ENCODE peak calls at places on chromosomes 16 and 17, in six cellular contexts. F is C1 segment of cervical spinal cord, Q is lower lobe of right lung, L is A673, E is activated T-cell treated with anti-CD3 and anti-CD28 coated beads for 1 hour, I is GM03348. S is an unnamed sample.

GRCh38 chr17:43979671-43980070 is 24.8 kb upstream of the NAGS start:
- DNase-seq in F (no peak), Q (no peak), L (no peak), E (no peak), I (no peak), S (no peak)

GRCh38 chr16:31138621-31139578 is 3.4 kb upstream of the PRSS8 start:
- DNase-seq in F (no peak), Q (peak), L (no peak), E (no peak), I (no peak), S (no peak)

GRCh38 chr17:51948128-51948527 is 210.4 kb downstream of the CA10 start:
- DNase-seq in F (no peak), Q (no peak), L (peak), E (no peak), I (no peak), S (no peak)

GRCh38 chr17:57408064-57408811 is 151.9 kb downstream of the MSI2 start:
- DNase-seq in F (no peak), Q (peak), L (no peak), E (no peak), I (no peak), S (peak)

GRCh38 chr17:1462164-1463112 is 6.4 kb upstream of the CRK start:
- DNase-seq in F (no peak), Q (no peak), L (peak), E (no peak), I (no peak), S (no peak)

GRCh38 chr16:89359296-89360147 is 130.8 kb downstream of the ANKRD11 start:
- DNase-seq in F (no peak), Q (no peak), L (no peak), E (no peak), I (no peak), S (no peak)

GRCh38 chr17:66625321-66625767 is 209.6 kb upstream of the CACNG5 start:
- DNase-seq in F (no peak), Q (no peak), L (peak), E (no peak), I (peak), S (peak)

GRCh38 chr16:1534021-1535020 is 855 bp downstream of the TMEM204 start:
- DNase-seq in F (no peak), Q (no peak), L (no peak), E (no peak), I (peak), S (no peak)

GRCh38 chr17:9179602-9180001 is 158.3 kb downstream of the NTN1 start:
- DNase-seq in F (no peak), Q (no peak), L (no peak), E (no peak), I (no peak), S (no peak)

GRCh38 chr16:10178079-10178478 is 4.1 kb downstream of the GRIN2A start:
- DNase-seq in F (no peak), Q (no peak), L (no peak), E (no peak), I (no peak), S (no peak)

GRCh38 chr17:76198702-76199101 is 41.6 kb downstream of the RNF157 start:
- DNase-seq in F (no peak), Q (no peak), L (no peak), E (no peak), I (no peak), S (no peak)

GRCh38 chr17:55898195-55898594 is 147.3 kb downstream of the PCTP start:
- DNase-seq in F (no peak), Q (no peak), L (no peak), E (no peak), I (no peak), S (no peak)

GRCh38 chr17:34357398-34357797 is 1.1 kb downstream of the CCL13 start:
- DNase-seq in F (no peak), Q (no peak), L (no peak), E (no peak), I (peak), S (no peak)

GRCh38 chr16:68987734-68988457 is 117.6 kb upstream of the HAS3 start:
- DNase-seq in F (no peak), Q (no peak), L (no peak), E (no peak), I (no peak), S (no peak)

GRCh38 chr16:71923941-71924690 is 28.8 kb downstream of the IST1 start:
- DNase-seq in F (no peak), Q (no peak), L (no peak), E (no peak), I (no peak), S (no peak)

GRCh38 chr17:3667366-3668278 is 756 bp downstream of the TAX1BP3 start:
- DNase-seq in F (no peak), Q (peak), L (peak), E (no peak), I (peak), S (no peak)

GRCh38 chr17:69928586-69928985 is 146.4 kb upstream of the KCNJ16 start:
- DNase-seq in F (no peak), Q (no peak), L (no peak), E (no peak), I (no peak), S (no peak)

GRCh38 chr16:87426423-87427215 is 34.5 kb downstream of the MAP1LC3B start:
- DNase-seq in F (no peak), Q (no peak), L (no peak), E (no peak), I (no peak), S (no peak)

GRCh38 chr17:29620271-29620670 is 2.4 kb downstream of the CORO6 start:
- DNase-seq in F (no peak), Q (no peak), L (no peak), E (no peak), I (peak), S (no peak)

GRCh38 chr17:78357177-78357586 is 2.7 kb downstream of the SOCS3 start:
- DNase-seq in F (no peak), Q (peak), L (no peak), E (no peak), I (peak), S (no peak)

GRCh38 chr17:66474810-66475497 is 172.5 kb downstream of the PRKCA start:
- DNase-seq in F (no peak), Q (no peak), L (no peak), E (no peak), I (no peak), S (no peak)

GRCh38 chr17:57888311-57889216 is 38.7 kb upstream of the MRPS23 start:
- DNase-seq in F (no peak), Q (no peak), L (no peak), E (no peak), I (no peak), S (no peak)

GRCh38 chr16:62035115-62036092 is 834 bp downstream of the CDH8 start:
- DNase-seq in F (no peak), Q (no peak), L (peak), E (no peak), I (peak), S (no peak)

GRCh38 chr17:6492892-6493674 is 48.8 kb downstream of the PIMREG start:
- DNase-seq in F (no peak), Q (no peak), L (no peak), E (no peak), I (no peak), S (no peak)

GRCh38 chr17:77802333-77802615 is 156.2 kb upstream of the TNRC6C start:
- DNase-seq in F (no peak), Q (no peak), L (no peak), E (no peak), I (no peak), S (no peak)

GRCh38 chr17:49830605-49831004 is 17.3 kb downstream of the TAC4 start:
- DNase-seq in F (no peak), Q (no peak), L (no peak), E (no peak), I (peak), S (no peak)

GRCh38 chr16:85202631-85203461 is 90.6 kb upstream of the CIBAR2 start:
- DNase-seq in F (peak), Q (peak), L (no peak), E (no peak), I (peak), S (no peak)

GRCh38 chr16:64152010-64152767 is 969.7 kb downstream of the CDH11 start:
- DNase-seq in F (no peak), Q (no peak), L (no peak), E (no peak), I (peak), S (no peak)

GRCh38 chr16:29663829-29664132 is 734 bp downstream of the SPN start:
- DNase-seq in F (no peak), Q (no peak), L (no peak), E (no peak), I (no peak), S (no peak)

GRCh38 chr17:65231086-65231485 is 93.9 kb downstream of the RGS9 start:
- DNase-seq in F (no peak), Q (no peak), L (peak), E (no peak), I (no peak), S (no peak)

GRCh38 chr16:85722066-85722465 is 28.8 kb downstream of the C16orf74 start:
- DNase-seq in F (no peak), Q (no peak), L (no peak), E (no peak), I (no peak), S (no peak)

GRCh38 chr16:78571880-78572279 is 472.4 kb downstream of the WWOX start:
- DNase-seq in F (no peak), Q (no peak), L (no peak), E (no peak), I (no peak), S (no peak)

GRCh38 chr17:76266244-76266938 is 1.2 kb downstream of the UBALD2 start:
- DNase-seq in F (no peak), Q (no peak), L (peak), E (no peak), I (peak), S (no peak)

GRCh38 chr17:72158895-72159885 is 38.4 kb downstream of the SOX9 start:
- DNase-seq in F (no peak), Q (no peak), L (peak), E (no peak), I (no peak), S (no peak)

GRCh38 chr17:68491381-68491849 is 20.8 kb upstream of the PRKAR1A start:
- DNase-seq in F (no peak), Q (peak), L (no peak), E (no peak), I (no peak), S (peak)